ENCODE peak calls at places on chromosomes 5 and 9, in seven cellular contexts. One of them, this sample, is unnamed.

GRCh38 chr5:6280425-6281100 is 97.8 kb downstream of the MED10 start:
- DNase-seq in epithelial cell of esophagus: no peak
- DNase-seq in effector memory CD8-positive, alpha-beta T cell: no peak
- DNase-seq in adrenal gland: no peak
- DNase-seq in mesenchymal stem cell: no peak
- DNase-seq in activated CD4-positive, alpha-beta T cell treated with anti-CD3 and anti-CD28 coated beads for 1 hour: no peak
- DNase-seq in pons: peak
- DNase-seq in this sample: no peak

GRCh38 chr5:54438601-54439399 is 16.7 kb upstream of the HSPB3 start:
- DNase-seq in epithelial cell of esophagus: no peak
- DNase-seq in effector memory CD8-positive, alpha-beta T cell: no peak
- DNase-seq in adrenal gland: no peak
- DNase-seq in mesenchymal stem cell: no peak
- DNase-seq in activated CD4-positive, alpha-beta T cell treated with anti-CD3 and anti-CD28 coated beads for 1 hour: no peak
- DNase-seq in pons: peak
- DNase-seq in this sample: no peak

GRCh38 chr9:95044731-95045508 is 272.6 kb downstream of the FANCC start:
- DNase-seq in epithelial cell of esophagus: peak
- DNase-seq in effector memory CD8-positive, alpha-beta T cell: no peak
- DNase-seq in adrenal gland: no peak
- DNase-seq in mesenchymal stem cell: peak
- DNase-seq in activated CD4-positive, alpha-beta T cell treated with anti-CD3 and anti-CD28 coated beads for 1 hour: no peak
- DNase-seq in pons: no peak
- DNase-seq in this sample: no peak

GRCh38 chr5:127228540-127229184 is 61.9 kb upstream of the MEGF10 start:
- DNase-seq in epithelial cell of esophagus: no peak
- DNase-seq in effector memory CD8-positive, alpha-beta T cell: no peak
- DNase-seq in adrenal gland: peak
- DNase-seq in mesenchymal stem cell: peak
- DNase-seq in activated CD4-positive, alpha-beta T cell treated with anti-CD3 and anti-CD28 coated beads for 1 hour: no peak
- DNase-seq in pons: no peak
- DNase-seq in this sample: no peak

GRCh38 chr9:92963831-92964606 is 16.7 kb downstream of the FGD3 start:
- DNase-seq in epithelial cell of esophagus: no peak
- DNase-seq in effector memory CD8-positive, alpha-beta T cell: peak
- DNase-seq in adrenal gland: no peak
- DNase-seq in mesenchymal stem cell: no peak
- DNase-seq in activated CD4-positive, alpha-beta T cell treated with anti-CD3 and anti-CD28 coated beads for 1 hour: peak
- DNase-seq in pons: peak
- DNase-seq in this sample: no peak

GRCh38 chr5:143235423-143235822 is 168.1 kb downstream of the NR3C1 start:
- DNase-seq in epithelial cell of esophagus: peak
- DNase-seq in effector memory CD8-positive, alpha-beta T cell: no peak
- DNase-seq in adrenal gland: no peak
- DNase-seq in mesenchymal stem cell: peak
- DNase-seq in activated CD4-positive, alpha-beta T cell treated with anti-CD3 and anti-CD28 coated beads for 1 hour: no peak
- DNase-seq in pons: no peak
- DNase-seq in this sample: no peak

GRCh38 chr9:91207481-91207888 is 154.2 kb downstream of the AUH start:
- DNase-seq in epithelial cell of esophagus: no peak
- DNase-seq in effector memory CD8-positive, alpha-beta T cell: no peak
- DNase-seq in adrenal gland: no peak
- DNase-seq in mesenchymal stem cell: peak
- DNase-seq in activated CD4-positive, alpha-beta T cell treated with anti-CD3 and anti-CD28 coated beads for 1 hour: no peak
- DNase-seq in pons: peak
- DNase-seq in this sample: peak

GRCh38 chr5:135203019-135203418 is 169.0 kb upstream of the PITX1 start:
- DNase-seq in epithelial cell of esophagus: no peak
- DNase-seq in effector memory CD8-positive, alpha-beta T cell: no peak
- DNase-seq in adrenal gland: no peak
- DNase-seq in mesenchymal stem cell: no peak
- DNase-seq in activated CD4-positive, alpha-beta T cell treated with anti-CD3 and anti-CD28 coated beads for 1 hour: no peak
- DNase-seq in pons: no peak
- DNase-seq in this sample: no peak

GRCh38 chr5:178576591-178577351 is 13.4 kb downstream of the COL23A1 start:
- DNase-seq in epithelial cell of esophagus: no peak
- DNase-seq in effector memory CD8-positive, alpha-beta T cell: no peak
- DNase-seq in adrenal gland: no peak
- DNase-seq in mesenchymal stem cell: no peak
- DNase-seq in activated CD4-positive, alpha-beta T cell treated with anti-CD3 and anti-CD28 coated beads for 1 hour: no peak
- DNase-seq in pons: no peak
- DNase-seq in this sample: no peak

GRCh38 chr5:179239256-179240135 is 105.8 kb downstream of the ADAMTS2 start:
- DNase-seq in epithelial cell of esophagus: no peak
- DNase-seq in effector memory CD8-positive, alpha-beta T cell: no peak
- DNase-seq in adrenal gland: no peak
- DNase-seq in mesenchymal stem cell: no peak
- DNase-seq in activated CD4-positive, alpha-beta T cell treated with anti-CD3 and anti-CD28 coated beads for 1 hour: no peak
- DNase-seq in pons: no peak
- DNase-seq in this sample: no peak

GRCh38 chr9:34521406-34522045 is 1.3 kb downstream of the ENHO start:
- DNase-seq in epithelial cell of esophagus: no peak
- DNase-seq in effector memory CD8-positive, alpha-beta T cell: no peak
- DNase-seq in adrenal gland: no peak
- DNase-seq in mesenchymal stem cell: no peak
- DNase-seq in activated CD4-positive, alpha-beta T cell treated with anti-CD3 and anti-CD28 coated beads for 1 hour: no peak
- DNase-seq in pons: no peak
- DNase-seq in this sample: no peak

GRCh38 chr5:169647566-169647965 is 10.5 kb downstream of the DOCK2 start:
- DNase-seq in epithelial cell of esophagus: no peak
- DNase-seq in effector memory CD8-positive, alpha-beta T cell: no peak
- DNase-seq in adrenal gland: no peak
- DNase-seq in mesenchymal stem cell: peak
- DNase-seq in activated CD4-positive, alpha-beta T cell treated with anti-CD3 and anti-CD28 coated beads for 1 hour: no peak
- DNase-seq in pons: peak
- DNase-seq in this sample: peak

GRCh38 chr9:3912260-3912659 is 386.5 kb upstream of the RFX3 start:
- DNase-seq in epithelial cell of esophagus: no peak
- DNase-seq in effector memory CD8-positive, alpha-beta T cell: no peak
- DNase-seq in adrenal gland: no peak
- DNase-seq in mesenchymal stem cell: peak
- DNase-seq in activated CD4-positive, alpha-beta T cell treated with anti-CD3 and anti-CD28 coated beads for 1 hour: no peak
- DNase-seq in pons: no peak
- DNase-seq in this sample: no peak

GRCh38 chr5:102811962-102812361 is 56.9 kb downstream of the PAM start:
- DNase-seq in epithelial cell of esophagus: peak
- DNase-seq in effector memory CD8-positive, alpha-beta T cell: no peak
- DNase-seq in adrenal gland: no peak
- DNase-seq in mesenchymal stem cell: peak
- DNase-seq in activated CD4-positive, alpha-beta T cell treated with anti-CD3 and anti-CD28 coated beads for 1 hour: no peak
- DNase-seq in pons: no peak
- DNase-seq in this sample: peak

GRCh38 chr5:33488558-33489355 is 48.0 kb downstream of the TARS1 start:
- DNase-seq in epithelial cell of esophagus: no peak
- DNase-seq in effector memory CD8-positive, alpha-beta T cell: no peak
- DNase-seq in adrenal gland: no peak
- DNase-seq in mesenchymal stem cell: no peak
- DNase-seq in activated CD4-positive, alpha-beta T cell treated with anti-CD3 and anti-CD28 coated beads for 1 hour: no peak
- DNase-seq in pons: peak
- DNase-seq in this sample: no peak

GRCh38 chr5:78611161-78611605 is 37.4 kb downstream of the LHFPL2 start:
- DNase-seq in epithelial cell of esophagus: no peak
- DNase-seq in effector memory CD8-positive, alpha-beta T cell: no peak
- DNase-seq in adrenal gland: no peak
- DNase-seq in mesenchymal stem cell: peak
- DNase-seq in activated CD4-positive, alpha-beta T cell treated with anti-CD3 and anti-CD28 coated beads for 1 hour: no peak
- DNase-seq in pons: no peak
- DNase-seq in this sample: peak

GRCh38 chr5:54570923-54571322 is 53.4 kb downstream of the SNX18 start:
- DNase-seq in epithelial cell of esophagus: peak
- DNase-seq in effector memory CD8-positive, alpha-beta T cell: no peak
- DNase-seq in adrenal gland: peak
- DNase-seq in mesenchymal stem cell: peak
- DNase-seq in activated CD4-positive, alpha-beta T cell treated with anti-CD3 and anti-CD28 coated beads for 1 hour: no peak
- DNase-seq in pons: peak
- DNase-seq in this sample: peak

GRCh38 chr5:156475831-156476551 is 149.0 kb downstream of the SGCD start:
- DNase-seq in epithelial cell of esophagus: peak
- DNase-seq in effector memory CD8-positive, alpha-beta T cell: no peak
- DNase-seq in adrenal gland: peak
- DNase-seq in mesenchymal stem cell: peak
- DNase-seq in activated CD4-positive, alpha-beta T cell treated with anti-CD3 and anti-CD28 coated beads for 1 hour: no peak
- DNase-seq in pons: peak
- DNase-seq in this sample: peak

GRCh38 chr5:169006878-169007790 is 293.8 kb downstream of the SLIT3 start:
- DNase-seq in epithelial cell of esophagus: peak
- DNase-seq in effector memory CD8-positive, alpha-beta T cell: no peak
- DNase-seq in adrenal gland: no peak
- DNase-seq in mesenchymal stem cell: no peak
- DNase-seq in activated CD4-positive, alpha-beta T cell treated with anti-CD3 and anti-CD28 coated beads for 1 hour: no peak
- DNase-seq in pons: no peak
- DNase-seq in this sample: peak

GRCh38 chr5:2302169-2302568 is 419.4 kb upstream of the IRX4 start:
- DNase-seq in epithelial cell of esophagus: no peak
- DNase-seq in effector memory CD8-positive, alpha-beta T cell: no peak
- DNase-seq in adrenal gland: no peak
- DNase-seq in mesenchymal stem cell: no peak
- DNase-seq in activated CD4-positive, alpha-beta T cell treated with anti-CD3 and anti-CD28 coated beads for 1 hour: no peak
- DNase-seq in pons: no peak
- DNase-seq in this sample: no peak

GRCh38 chr5:10550222-10550995 is 13.5 kb upstream of the ANKRD33B start:
- DNase-seq in epithelial cell of esophagus: no peak
- DNase-seq in effector memory CD8-positive, alpha-beta T cell: no peak
- DNase-seq in adrenal gland: no peak
- DNase-seq in mesenchymal stem cell: peak
- DNase-seq in activated CD4-positive, alpha-beta T cell treated with anti-CD3 and anti-CD28 coated beads for 1 hour: no peak
- DNase-seq in pons: no peak
- DNase-seq in this sample: no peak

GRCh38 chr9:26863074-26863473 is 29.5 kb downstream of the CAAP1 start:
- DNase-seq in epithelial cell of esophagus: peak
- DNase-seq in effector memory CD8-positive, alpha-beta T cell: no peak
- DNase-seq in adrenal gland: no peak
- DNase-seq in mesenchymal stem cell: peak
- DNase-seq in activated CD4-positive, alpha-beta T cell treated with anti-CD3 and anti-CD28 coated beads for 1 hour: no peak
- DNase-seq in pons: peak
- DNase-seq in this sample: peak

GRCh38 chr9:71587576-71588362 is 180.5 kb downstream of the CEMIP2 start:
- DNase-seq in epithelial cell of esophagus: peak
- DNase-seq in effector memory CD8-positive, alpha-beta T cell: no peak
- DNase-seq in adrenal gland: no peak
- DNase-seq in mesenchymal stem cell: peak
- DNase-seq in activated CD4-positive, alpha-beta T cell treated with anti-CD3 and anti-CD28 coated beads for 1 hour: no peak
- DNase-seq in pons: no peak
- DNase-seq in this sample: peak

GRCh38 chr9:106403081-106403480 is 459.9 kb upstream of the ZNF462 start:
- DNase-seq in epithelial cell of esophagus: peak
- DNase-seq in effector memory CD8-positive, alpha-beta T cell: no peak
- DNase-seq in adrenal gland: no peak
- DNase-seq in mesenchymal stem cell: peak
- DNase-seq in activated CD4-positive, alpha-beta T cell treated with anti-CD3 and anti-CD28 coated beads for 1 hour: no peak
- DNase-seq in pons: no peak
- DNase-seq in this sample: peak

GRCh38 chr9:91489391-91489899 is 65.8 kb upstream of the NFIL3 start:
- DNase-seq in epithelial cell of esophagus: no peak
- DNase-seq in effector memory CD8-positive, alpha-beta T cell: no peak
- DNase-seq in adrenal gland: no peak
- DNase-seq in mesenchymal stem cell: peak
- DNase-seq in activated CD4-positive, alpha-beta T cell treated with anti-CD3 and anti-CD28 coated beads for 1 hour: no peak
- DNase-seq in pons: peak
- DNase-seq in this sample: peak